ENCODE peak calls at places on chromosomes 2 and 18, in six cellular contexts. I, W, M, D, L and V are unnamed samples.

GRCh38 chr2:148552675-148553331 is 91.7 kb upstream of the EPC2 start:
- DNase-seq in W (no peak), D (no peak), L (no peak), I (no peak), M (peak; percentile 22), V (peak; percentile 34)

GRCh38 chr2:227474406-227474805 is 2.5 kb downstream of the AGFG1 start:
- DNase-seq in L (no peak), D (no peak), M (no peak), W (no peak), I (no peak), V (no peak)

GRCh38 chr2:221178139-221178538 is 394.0 kb downstream of the EPHA4 start:
- DNase-seq in W (no peak), L (no peak), D (no peak), M (no peak), I (no peak), V (no peak)

GRCh38 chr2:1778566-1778965 is 34.3 kb upstream of the PXDN start:
- DNase-seq in D (no peak), I (no peak), L (no peak), M (no peak), W (no peak), V (no peak)

GRCh38 chr2:46643493-46643892 is 164.1 kb downstream of the TMEM247 start:
- DNase-seq in M (no peak), D (no peak), I (no peak), W (no peak), L (no peak), V (no peak)

GRCh38 chr2:70011786-70012185 is 50.4 kb upstream of the ASPRV1 start:
- DNase-seq in I (no peak), M (no peak), L (no peak), D (no peak), W (no peak), V (no peak)

GRCh38 chr2:232903989-232904388 is 33.9 kb downstream of the SNORC start:
- DNase-seq in D (no peak), L (no peak), W (no peak), M (no peak), I (no peak), V (no peak)

GRCh38 chr2:66239655-66240054 is 195.3 kb upstream of the MEIS1 start:
- DNase-seq in W (no peak), I (no peak), M (no peak), L (no peak), D (no peak), V (no peak)

GRCh38 chr2:38720613-38721241 is 30.4 kb downstream of the SRSF7 start:
- DNase-seq in I (no peak), L (no peak), M (peak; percentile 98), W (peak; percentile 54), D (no peak), V (no peak)

GRCh38 chr2:142044168-142044567 is 86.6 kb downstream of the LRP1B start:
- DNase-seq in W (no peak), M (no peak), D (no peak), L (no peak), I (no peak), V (no peak)

GRCh38 chr2:142980246-142981068 is 103.0 kb downstream of the KYNU start:
- DNase-seq in M (peak; percentile 75), I (no peak), D (no peak), W (peak; percentile 81), L (no peak), V (peak; percentile 44)

GRCh38 chr2:181411105-181411849 is 45.9 kb upstream of the ITGA4 start:
- DNase-seq in I (peak; percentile 75), L (peak; percentile 51), D (peak; percentile 21), M (no peak), W (peak; percentile 85), V (peak; percentile 59)

GRCh38 chr2:45567974-45568789 is 42.9 kb downstream of the SRBD1 start:
- DNase-seq in L (no peak), M (peak; percentile 7), D (no peak), W (peak; percentile 29), I (no peak), V (peak; percentile 90)

GRCh38 chr2:98078699-98079098 is 8.3 kb upstream of the VWA3B start:
- DNase-seq in D (no peak), M (no peak), W (no peak), I (no peak), L (no peak), V (no peak)

GRCh38 chr18:70397259-70397925 is 108.5 kb downstream of the SOCS6 start:
- DNase-seq in M (peak; percentile 44), D (no peak), I (no peak), W (no peak), L (no peak), V (no peak)

GRCh38 chr2:163155279-163155883 is 316.8 kb upstream of the KCNH7 start:
- DNase-seq in I (no peak), M (peak; percentile 35), D (peak; percentile 43), L (no peak), W (peak; percentile 46), V (peak; percentile 51)

GRCh38 chr2:188993264-188993663 is 19.1 kb downstream of the COL3A1 start:
- DNase-seq in M (no peak), W (no peak), D (no peak), I (no peak), L (no peak), V (no peak)

GRCh38 chr2:177056540-177056939 is 156.1 kb upstream of the HNRNPA3 start:
- DNase-seq in L (no peak), W (peak; percentile 59), M (no peak), I (peak; percentile 50), D (no peak), V (no peak)

GRCh38 chr2:46349115-46349547 is 51.9 kb downstream of the EPAS1 start:
- DNase-seq in M (no peak), I (no peak), D (no peak), W (no peak), L (no peak), V (no peak)

GRCh38 chr2:229445013-229445412 is 173.9 kb upstream of the PID1 start:
- DNase-seq in I (no peak), L (peak; percentile 13), M (peak; percentile 92), W (peak; percentile 41), D (no peak), V (peak; percentile 89)

GRCh38 chr2:187774551-187775071 is 220.4 kb upstream of the TFPI start:
- DNase-seq in D (no peak), W (no peak), L (no peak), M (peak; percentile 62), I (no peak), V (peak; percentile 68)

GRCh38 chr2:10400568-10400977 is 47.6 kb downstream of the ODC1 start:
- DNase-seq in L (no peak), W (no peak), M (no peak), D (no peak), I (no peak), V (no peak)

GRCh38 chr18:64254399-64255093 is 105.7 kb upstream of the LINC00305 start:
- DNase-seq in L (no peak), D (no peak), I (no peak), W (no peak), M (no peak), V (no peak)

GRCh38 chr2:117714761-117715160 is 99.7 kb upstream of the DDX18 start:
- DNase-seq in I (no peak), W (no peak), D (no peak), M (no peak), L (no peak), V (no peak)

GRCh38 chr2:84273406-84273805 is 185.7 kb downstream of the SUCLG1 start:
- DNase-seq in M (no peak), L (no peak), I (no peak), D (no peak), W (no peak), V (no peak)

GRCh38 chr2:21559354-21559753 is 435.6 kb downstream of the TDRD15 start:
- DNase-seq in I (no peak), M (peak; percentile 37), D (no peak), W (no peak), L (no peak), V (peak; percentile 4)

GRCh38 chr2:66717491-66717890 is 282.6 kb downstream of the MEIS1 start:
- DNase-seq in D (no peak), M (peak; percentile 71), W (no peak), I (no peak), L (no peak), V (peak; percentile 19)

GRCh38 chr2:16106619-16107018 is 166.3 kb downstream of the MYCN start:
- DNase-seq in M (no peak), W (no peak), I (no peak), L (no peak), D (no peak), V (no peak)

GRCh38 chr2:16103614-16104344 is 163.4 kb downstream of the MYCN start:
- DNase-seq in D (no peak), W (peak; percentile 78), I (peak; percentile 60), M (no peak), L (peak; percentile 46), V (no peak)

GRCh38 chr2:16105664-16106281 is 165.4 kb downstream of the MYCN start:
- DNase-seq in M (no peak), L (peak; percentile 97), W (peak; percentile 96), I (peak; percentile 96), D (no peak), V (no peak)

GRCh38 chr2:16104345-16105177 is 164.2 kb downstream of the MYCN start:
- DNase-seq in L (peak; percentile 49), W (peak; percentile 98), M (no peak), I (peak; percentile 67), D (no peak), V (no peak)

GRCh38 chr2:16105178-16105663 is 164.9 kb downstream of the MYCN start:
- DNase-seq in L (no peak), M (no peak), D (no peak), W (no peak), I (no peak), V (no peak)
- H2BK15ac ChIP-seq in L (peak overlapping the region; percentile 1), M (no peak overlapping the region), D (no peak overlapping the region), W (no peak overlapping the region), I (no peak overlapping the region), V (no peak overlapping the region)

GRCh38 chr2:100581265-100581612 is 18.4 kb downstream of the PDCL3 start:
- DNase-seq in W (no peak), L (no peak), M (no peak), I (no peak), D (no peak), V (no peak)
- H3K27ac ChIP-seq in W (no peak overlapping the region), L (no peak overlapping the region), M (no peak overlapping the region), I (no peak overlapping the region), D (no peak overlapping the region), V (no peak overlapping the region)

DNA sequence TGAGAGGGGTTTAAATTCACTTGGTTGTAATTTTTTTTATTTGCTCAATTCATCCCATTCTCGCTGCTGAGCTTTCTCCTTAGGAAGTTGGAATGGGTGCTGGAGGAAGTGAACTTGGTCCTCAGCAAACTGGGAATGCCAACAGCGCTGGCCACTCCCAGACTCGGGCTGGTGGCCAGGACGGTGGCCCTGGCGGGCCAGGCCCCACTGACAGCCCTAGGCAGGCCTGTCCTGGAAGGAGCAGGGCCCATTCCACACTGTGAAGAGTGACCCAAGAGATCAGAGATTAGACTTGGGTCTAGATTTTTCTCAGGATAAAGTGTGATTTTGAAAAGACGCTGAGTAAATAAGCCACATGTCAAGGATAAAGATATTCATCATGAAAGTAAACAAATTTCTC is 132.7 kb downstream of the HDAC4 start:
- DNase-seq in M (no peak), I (no peak), W (no peak), L (no peak), D (no peak), V (no peak)
- H2BK15ac ChIP-seq in M (no peak overlapping the region), I (no peak overlapping the region), W (no peak overlapping the region), L (no peak overlapping the region), D (no peak overlapping the region), V (peak overlapping the region; percentile 33)

DNA sequence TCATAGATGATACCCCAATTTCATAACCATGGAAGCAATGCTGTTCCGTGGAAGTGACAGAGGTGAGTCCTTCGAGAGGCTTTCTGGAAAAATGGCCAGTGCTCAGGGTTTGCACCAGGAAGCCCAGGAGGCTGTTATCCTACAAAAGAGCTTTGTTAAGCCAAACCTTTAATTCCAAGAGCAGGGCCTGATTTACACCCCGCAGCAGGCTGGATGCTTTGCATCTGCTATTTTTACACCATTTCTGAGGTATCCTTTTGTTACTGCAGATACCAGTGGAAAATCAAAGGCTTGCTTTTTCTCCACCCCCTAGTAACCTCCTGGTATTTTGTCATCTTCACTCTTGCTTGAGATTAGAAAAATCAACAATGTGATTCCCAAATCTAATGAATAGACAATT is 380.6 kb downstream of the SOX11 start:
- DNase-seq in D (no peak), M (no peak), L (no peak), W (peak; percentile 55), I (no peak), V (no peak)
- H3K27ac ChIP-seq in D (peak overlapping the region; percentile 78), M (no peak overlapping the region), L (no peak overlapping the region), W (no peak overlapping the region), I (no peak overlapping the region), V (no peak overlapping the region)